ENCODE peak calls at places on chromosome 1, in eight cellular contexts. F is CD4-positive, alpha-beta memory T cell; Z is smooth muscle cell of the brain vasculature; W is stimulated activated CD4-positive, alpha-beta T cell treated with anti-CD3 and anti-CD28 coated beads, Interleukin-1b, Interleukin-23, amount 100 ng/mL, for 4 hours; X is HTR-8/SVneo; I is left colon; G is right lobe of liver; C is hepatocyte. N is an unnamed sample.

GRCh38 chr1:231600461-231600976 is 26.1 kb upstream of the DISC1 start:
- DNase-seq in X (no peak), C (peak), G (no peak), W (no peak), Z (no peak), F (no peak), I (no peak), N (no peak)

GRCh38 chr1:25562101-25562927 is 18.9 kb downstream of the LDLRAP1 start:
- DNase-seq in G (no peak), Z (no peak), X (no peak), C (no peak), W (peak), I (peak), F (peak), N (peak)

GRCh38 chr1:48875736-48876135 is 99.0 kb upstream of the BEND5 start:
- DNase-seq in G (no peak), C (no peak), I (no peak), X (no peak), Z (no peak), F (no peak), W (no peak), N (no peak)

GRCh38 chr1:30521261-30521865 is 202.0 kb downstream of the MATN1 start:
- DNase-seq in X (no peak), C (no peak), W (no peak), Z (no peak), F (no peak), I (no peak), G (peak), N (no peak)

GRCh38 chr1:180672105-180672504 is 40.3 kb downstream of the XPR1 start:
- DNase-seq in X (no peak), G (no peak), I (no peak), W (no peak), C (no peak), F (no peak), Z (no peak), N (no peak)

GRCh38 chr1:234242091-234242490 is 131.2 kb upstream of the COA6 start:
- DNase-seq in X (no peak), F (no peak), G (no peak), C (no peak), W (no peak), Z (no peak), I (no peak), N (no peak)

GRCh38 chr1:47927165-47927564 is 70.0 kb downstream of the TRABD2B start:
- DNase-seq in I (peak), Z (no peak), G (no peak), W (no peak), X (no peak), C (peak), F (no peak), N (no peak)

GRCh38 chr1:2831596-2832212 is 30.2 kb upstream of the TTC34 start:
- DNase-seq in C (no peak), Z (no peak), I (no peak), F (no peak), X (no peak), W (no peak), G (no peak), N (no peak)